ENCODE peak calls at places on chromosome 22, in five cellular contexts. Q is tibial artery, Y is fibroblast of lung, G is hepatic stellate cell, U is gastrocnemius medialis. J is an unnamed sample.

GRCh38 chr22:31901388-31902137 is 42.8 kb upstream of the YWHAH start:
- DNase-seq in Q (no peak), Y (no peak), G (no peak), U (no peak), J (no peak)

GRCh38 chr22:26548984-26549383 is 36.7 kb upstream of the TFIP11 start:
- DNase-seq in Q (no peak), Y (no peak), G (no peak), U (no peak), J (peak; percentile 55)

GRCh38 chr22:38298312-38299000 is 18.8 kb downstream of the CSNK1E start:
- DNase-seq in Q (no peak), Y (peak; percentile 100), G (no peak), U (no peak), J (no peak)

GRCh38 chr22:39773976-39774539 is 119.5 kb downstream of the ENTHD1 start:
- DNase-seq in Q (no peak), Y (peak; percentile 3), G (no peak), U (no peak), J (peak; percentile 58)

GRCh38 chr22:40329466-40329865 is 16.8 kb upstream of the ADSL start:
- DNase-seq in Q (no peak), Y (no peak), G (no peak), U (no peak), J (no peak)

GRCh38 chr22:44793506-44794225 is 41.3 kb downstream of the ARHGAP8 start:
- DNase-seq in Q (no peak), Y (no peak), G (no peak), U (no peak), J (no peak)

GRCh38 chr22:17140826-17141771 is 18.0 kb downstream of the HDHD5 start:
- DNase-seq in Q (peak; percentile 46), Y (no peak), G (no peak), U (peak; percentile 82), J (no peak)

GRCh38 chr22:50189849-50190181 is 4.1 kb downstream of the TRABD start:
- DNase-seq in Q (no peak), Y (no peak), G (no peak), U (no peak), J (no peak)

GRCh38 chr22:44795701-44796630 is 43.6 kb downstream of the ARHGAP8 start:
- DNase-seq in Q (no peak), Y (no peak), G (no peak), U (no peak), J (no peak)

GRCh38 chr22:37726240-37726887 is 29.5 kb downstream of the TRIOBP start:
- DNase-seq in Q (no peak), Y (no peak), G (peak; percentile 76), U (no peak), J (peak; percentile 20)

J was measured in T47D.